ENCODE peak calls at places on chromosomes 3 and 15, in nine cellular contexts. I is T-helper 1 cell; U is stimulated activated CD4-positive, alpha-beta T cell treated with anti-CD3 and anti-CD28 coated beads, Interleukin-1b, Interleukin-23, amount 100 ng/mL, for 24 hours; C is cardiac fibroblast; H is keratinocyte; Y is kidney; K is GDM1; T is iPS-NIHi11; G is epithelial cell of prostate. V is an unnamed sample.

GRCh38 chr3:127746400-127747057 is 73.8 kb downstream of the ABTB1 start:
- DNase-seq in T (no peak), K (no peak), U (no peak), G (no peak), C (no peak), I (no peak), H (no peak), Y (no peak), V (no peak)

GRCh38 chr15:52295421-52295991 is at the start of gene MYO5C:
- DNase-seq in Y (peak; percentile 95), I (no peak), C (peak; percentile 10), K (no peak), G (no peak), H (no peak), U (no peak), T (peak; percentile 97), V (no peak)

GRCh38 chr3:197256836-197257444 is 41.5 kb downstream of the DLG1 start:
- DNase-seq in I (no peak), U (peak; percentile 20), G (no peak), T (peak; percentile 21), C (peak; percentile 77), Y (no peak), K (peak; percentile 19), H (peak; percentile 25), V (peak; percentile 50)

GRCh38 chr3:45164056-45164455 is 17.9 kb upstream of the CDCP1 start:
- DNase-seq in C (no peak), U (no peak), G (no peak), T (no peak), Y (no peak), K (no peak), H (no peak), I (no peak), V (no peak)

GRCh38 chr3:173055228-173055933 is 85.7 kb downstream of the SPATA16 start:
- DNase-seq in I (no peak), H (no peak), C (no peak), Y (no peak), T (no peak), K (no peak), U (no peak), G (no peak), V (no peak)

GRCh38 chr15:86591994-86592746 is 512.5 kb downstream of the AGBL1 start:
- DNase-seq in C (no peak), T (no peak), K (no peak), I (no peak), G (no peak), U (no peak), H (no peak), Y (no peak), V (no peak)

GRCh38 chr15:92082217-92082843 is 228.8 kb downstream of the SLCO3A1 start:
- DNase-seq in K (peak; percentile 27), G (no peak), H (no peak), Y (no peak), U (no peak), T (peak; percentile 68), C (peak; percentile 79), I (no peak), V (peak; percentile 18)

GRCh38 chr3:173930251-173930650 is 532.7 kb downstream of the NLGN1 start:
- DNase-seq in T (no peak), G (no peak), C (no peak), K (no peak), Y (no peak), H (no peak), U (no peak), I (no peak), V (no peak)

GRCh38 chr3:33201195-33201594 is 17.4 kb downstream of the SUSD5 start:
- DNase-seq in U (no peak), G (no peak), Y (no peak), C (no peak), K (no peak), I (no peak), T (no peak), H (no peak), V (no peak)

GRCh38 chr15:42581272-42581730 is 5.9 kb downstream of the STARD9 start:
- DNase-seq in U (peak; percentile 42), Y (peak; percentile 95), T (peak; percentile 87), H (no peak), K (peak; percentile 75), G (no peak), I (peak; percentile 55), C (peak; percentile 66), V (peak; percentile 75)

GRCh38 chr3:115245437-115245836 is 98.3 kb upstream of the ZBTB20 start:
- DNase-seq in U (no peak), G (peak; percentile 70), I (no peak), Y (no peak), K (no peak), T (no peak), C (peak; percentile 92), H (peak; percentile 54), V (no peak)

GRCh38 chr3:182809523-182809922 is 16.2 kb downstream of the ATP11B start:
- DNase-seq in U (no peak), T (no peak), Y (no peak), C (no peak), H (no peak), I (no peak), G (no peak), K (no peak), V (no peak)

GRCh38 chr3:106533097-106533496 is 664.3 kb upstream of the CBLB start:
- DNase-seq in H (no peak), T (no peak), U (no peak), K (no peak), I (no peak), C (peak; percentile 15), G (no peak), Y (no peak), V (no peak)

GRCh38 chr15:60717008-60717407 is 238.1 kb upstream of the ICE2 start:
- DNase-seq in U (no peak), C (no peak), G (no peak), Y (no peak), I (no peak), T (no peak), H (no peak), K (no peak), V (no peak)

GRCh38 chr3:178244653-178245384 is 291.4 kb upstream of the KCNMB2 start:
- DNase-seq in U (no peak), K (no peak), G (no peak), C (no peak), I (no peak), T (no peak), H (no peak), Y (no peak), V (no peak)

GRCh38 chr3:105798381-105798934 is 70.4 kb downstream of the CBLB start:
- DNase-seq in T (no peak), U (no peak), C (peak; percentile 46), H (no peak), K (peak; percentile 66), Y (no peak), I (no peak), G (no peak), V (no peak)

GRCh38 chr15:74920472-74920871 is 13.8 kb upstream of the FAM219B start:
- DNase-seq in G (no peak), C (no peak), H (no peak), K (no peak), T (no peak), U (no peak), Y (no peak), I (no peak), V (no peak)

GRCh38 chr3:43865376-43865775 is 174.6 kb downstream of the ABHD5 start:
- DNase-seq in U (no peak), Y (no peak), I (no peak), K (no peak), G (no peak), H (no peak), T (no peak), C (no peak), V (no peak)

GRCh38 chr3:127690823-127691452 is 18.2 kb downstream of the ABTB1 start:
- DNase-seq in K (no peak), U (no peak), H (no peak), C (peak; percentile 75), T (peak; percentile 63), Y (peak; percentile 78), I (no peak), G (no peak), V (no peak)

GRCh38 chr3:67311440-67311839 is 313.3 kb downstream of the KBTBD8 start:
- DNase-seq in H (no peak), Y (no peak), G (no peak), T (no peak), C (no peak), K (no peak), U (no peak), I (no peak), V (no peak)

GRCh38 chr15:49865925-49866757 is 245.3 kb downstream of the DTWD1 start:
- DNase-seq in K (no peak), U (no peak), T (no peak), Y (no peak), G (peak; percentile 60), H (no peak), I (no peak), C (peak; percentile 78), V (no peak)

GRCh38 chr3:193129607-193130006 is 111.4 kb upstream of the PLAAT1 start:
- DNase-seq in H (no peak), C (no peak), Y (no peak), G (no peak), T (no peak), U (no peak), K (no peak), I (no peak), V (no peak)

GRCh38 chr15:32718082-32718821 is 448 bp downstream of the GREM1 start:
- DNase-seq in I (no peak), U (no peak), G (no peak), H (no peak), K (no peak), C (peak; percentile 55), Y (no peak), T (peak; percentile 52), V (no peak)

GRCh38 chr15:75200765-75201608 is 695 bp upstream of the C15orf39 start:
- DNase-seq in K (peak; percentile 50), H (peak; percentile 83), T (peak; percentile 74), U (no peak), I (no peak), G (peak; percentile 77), Y (peak; percentile 91), C (peak; percentile 35), V (peak; percentile 25)

GRCh38 chr15:79046691-79047404 is 43.7 kb downstream of the RASGRF1 start:
- DNase-seq in H (no peak), C (no peak), Y (no peak), T (no peak), I (no peak), K (no peak), G (no peak), U (no peak), V (no peak)

GRCh38 chr3:146640361-146640760 is 35.2 kb upstream of the PLSCR5 start:
- DNase-seq in H (no peak), T (no peak), I (no peak), K (no peak), G (no peak), Y (no peak), U (no peak), C (no peak), V (no peak)

V was measured in naive thymus-derived CD8-positive, alpha-beta T cell.